ENCODE peak calls at places on chromosomes 2 and 18, in nine cellular contexts. Y, X, C, W, B, J, I, F and L are unnamed samples.

GRCh38 chr18:58908006-58908405 is 43.3 kb downstream of the ZNF532 start:
- DNase-seq in J (no peak), C (no peak), B (no peak), X (no peak), W (no peak), I (no peak), F (no peak), Y (no peak), L (no peak)

GRCh38 chr2:240530181-240530580 is 27.6 kb downstream of the ANKMY1 start:
- DNase-seq in B (no peak), C (no peak), Y (no peak), J (no peak), W (no peak), F (no peak), I (no peak), X (no peak), L (no peak)

GRCh38 chr2:168490015-168490874 is 34.2 kb downstream of the CERS6 start:
- DNase-seq in B (peak; percentile 53), X (no peak), F (peak; percentile 3), I (peak; percentile 18), J (no peak), C (no peak), W (peak; percentile 20), Y (peak; percentile 42), L (peak; percentile 16)

GRCh38 chr2:205237524-205237923 is 444.8 kb upstream of the NRP2 start:
- DNase-seq in I (no peak), W (no peak), F (no peak), B (no peak), X (peak; percentile 9), C (no peak), Y (no peak), J (no peak), L (no peak)

GRCh38 chr2:128272586-128273468 is 45.8 kb downstream of the HS6ST1 start:
- DNase-seq in B (no peak), C (no peak), J (peak; percentile 57), F (no peak), Y (no peak), X (no peak), I (no peak), W (no peak), L (no peak)

GRCh38 chr2:154391051-154391450 is 307.4 kb upstream of the KCNJ3 start:
- DNase-seq in J (no peak), I (no peak), X (no peak), Y (no peak), W (no peak), B (no peak), C (no peak), F (no peak), L (no peak)

GRCh38 chr18:363327-364115 is 95.7 kb upstream of the THOC1 start:
- DNase-seq in Y (no peak), W (no peak), F (no peak), J (no peak), B (no peak), X (no peak), C (no peak), I (no peak), L (peak; percentile 76)

GRCh38 chr2:46885376-46885775 is 30.2 kb downstream of the MCFD2 start:
- DNase-seq in B (no peak), C (no peak), W (no peak), J (no peak), Y (no peak), I (no peak), F (no peak), X (no peak), L (no peak)

GRCh38 chr2:63064197-63064596 is 13.6 kb downstream of the OTX1 start:
- DNase-seq in B (no peak), W (no peak), J (no peak), I (no peak), C (no peak), Y (no peak), F (no peak), X (no peak), L (no peak)

GRCh38 chr2:31255911-31256571 is 22.1 kb downstream of the EHD3 start:
- DNase-seq in W (no peak), F (no peak), Y (no peak), B (no peak), C (no peak), I (no peak), J (no peak), X (no peak), L (no peak)

GRCh38 chr2:235105821-235106359 is 154.1 kb downstream of the SH3BP4 start:
- DNase-seq in B (no peak), C (no peak), F (no peak), I (no peak), Y (no peak), X (no peak), W (no peak), J (no peak), L (no peak)

GRCh38 chr18:48959921-48960920 is 9.5 kb upstream of the SMAD7 start:
- DNase-seq in I (no peak), X (no peak), C (no peak), J (no peak), Y (no peak), W (no peak), B (no peak), F (no peak), L (no peak)

GRCh38 chr18:21109936-21110666 is 1.5 kb downstream of the ROCK1 start:
- DNase-seq in F (no peak), Y (no peak), B (no peak), J (no peak), I (no peak), X (no peak), W (no peak), C (no peak), L (no peak)

GRCh38 chr2:104855174-104856085 is 1.5 kb downstream of the POU3F3 start:
- DNase-seq in X (no peak), Y (no peak), J (no peak), C (no peak), W (no peak), F (no peak), B (no peak), I (no peak), L (no peak)